ENCODE peak calls at places on chromosomes 4 and X, in seven cellular contexts. One of them, this sample, is unnamed.

GRCh38 chr4:38366451-38366850 is 297.5 kb upstream of the KLF3 start:
- DNase-seq in endodermal cell: no peak
- DNase-seq in heart left ventricle: peak; percentile 14
- DNase-seq in Panc1: no peak
- DNase-seq in spleen: no peak
- DNase-seq in GM12865: peak; percentile 3
- DNase-seq in cardiac muscle cell: peak; percentile 60
- DNase-seq in this sample: no peak

GRCh38 chr4:158722291-158722916 is 792 bp downstream of the PPID start:
- DNase-seq in endodermal cell: peak; percentile 65
- DNase-seq in heart left ventricle: no peak
- DNase-seq in Panc1: no peak
- DNase-seq in spleen: no peak
- DNase-seq in GM12865: peak; percentile 33
- DNase-seq in cardiac muscle cell: peak; percentile 54
- DNase-seq in this sample: no peak

GRCh38 chr4:48483006-48483776 is at the start of gene SLC10A4:
- DNase-seq in endodermal cell: peak; percentile 86
- DNase-seq in heart left ventricle: no peak
- DNase-seq in Panc1: no peak
- DNase-seq in spleen: peak; percentile 74
- DNase-seq in GM12865: no peak
- DNase-seq in cardiac muscle cell: no peak
- DNase-seq in this sample: peak; percentile 69

GRCh38 chr4:70714488-70714887 is 7.3 kb upstream of the RUFY3 start:
- DNase-seq in endodermal cell: no peak
- DNase-seq in heart left ventricle: no peak
- DNase-seq in Panc1: no peak
- DNase-seq in spleen: no peak
- DNase-seq in GM12865: peak; percentile 22
- DNase-seq in cardiac muscle cell: no peak
- DNase-seq in this sample: peak; percentile 29

GRCh38 chr4:131085009-131085408 is 1989.1 kb downstream of the C4orf33 start:
- DNase-seq in endodermal cell: no peak
- DNase-seq in heart left ventricle: no peak
- DNase-seq in Panc1: no peak
- DNase-seq in spleen: no peak
- DNase-seq in GM12865: no peak
- DNase-seq in cardiac muscle cell: no peak
- DNase-seq in this sample: no peak

GRCh38 chr4:24642941-24643628 is 58.7 kb upstream of the DHX15 start:
- DNase-seq in endodermal cell: no peak
- DNase-seq in heart left ventricle: no peak
- DNase-seq in Panc1: no peak
- DNase-seq in spleen: no peak
- DNase-seq in GM12865: no peak
- DNase-seq in cardiac muscle cell: peak; percentile 87
- DNase-seq in this sample: no peak

GRCh38 chr4:1200425-1201035 is 28.1 kb upstream of the SPON2 start:
- DNase-seq in endodermal cell: peak; percentile 36
- DNase-seq in heart left ventricle: no peak
- DNase-seq in Panc1: no peak
- DNase-seq in spleen: peak; percentile 81
- DNase-seq in GM12865: peak; percentile 58
- DNase-seq in cardiac muscle cell: peak; percentile 91
- DNase-seq in this sample: no peak

GRCh38 chr4:173696011-173696410 is 166.0 kb upstream of the HAND2 start:
- DNase-seq in endodermal cell: no peak
- DNase-seq in heart left ventricle: no peak
- DNase-seq in Panc1: no peak
- DNase-seq in spleen: no peak
- DNase-seq in GM12865: no peak
- DNase-seq in cardiac muscle cell: no peak
- DNase-seq in this sample: no peak

GRCh38 chr4:81173213-81173612 is 41.8 kb downstream of the PRKG2 start:
- DNase-seq in endodermal cell: no peak
- DNase-seq in heart left ventricle: no peak
- DNase-seq in Panc1: no peak
- DNase-seq in spleen: no peak
- DNase-seq in GM12865: no peak
- DNase-seq in cardiac muscle cell: no peak
- DNase-seq in this sample: no peak

GRCh38 chr4:186940476-186940875 is 216.8 kb upstream of the FAT1 start:
- DNase-seq in endodermal cell: no peak
- DNase-seq in heart left ventricle: no peak
- DNase-seq in Panc1: no peak
- DNase-seq in spleen: no peak
- DNase-seq in GM12865: no peak
- DNase-seq in cardiac muscle cell: no peak
- DNase-seq in this sample: no peak

GRCh38 chr4:8205241-8205707 is 6.2 kb downstream of the SH3TC1 start:
- DNase-seq in endodermal cell: no peak
- DNase-seq in heart left ventricle: no peak
- DNase-seq in Panc1: no peak
- DNase-seq in spleen: no peak
- DNase-seq in GM12865: no peak
- DNase-seq in cardiac muscle cell: peak; percentile 70
- DNase-seq in this sample: no peak

GRCh38 chr4:8227201-8227770 is 28.2 kb downstream of the SH3TC1 start:
- DNase-seq in endodermal cell: no peak
- DNase-seq in heart left ventricle: no peak
- DNase-seq in Panc1: no peak
- DNase-seq in spleen: peak; percentile 84
- DNase-seq in GM12865: no peak
- DNase-seq in cardiac muscle cell: no peak
- DNase-seq in this sample: no peak

GRCh38 chr4:8297141-8297601 is 27.6 kb downstream of the HTRA3 start:
- DNase-seq in endodermal cell: peak; percentile 39
- DNase-seq in heart left ventricle: no peak
- DNase-seq in Panc1: no peak
- DNase-seq in spleen: no peak
- DNase-seq in GM12865: no peak
- DNase-seq in cardiac muscle cell: no peak
- DNase-seq in this sample: no peak

GRCh38 chr4:88609387-88609786 is 17.1 kb downstream of the HERC3 start:
- DNase-seq in endodermal cell: no peak
- DNase-seq in heart left ventricle: no peak
- DNase-seq in Panc1: no peak
- DNase-seq in spleen: no peak
- DNase-seq in GM12865: no peak
- DNase-seq in cardiac muscle cell: no peak
- DNase-seq in this sample: no peak

GRCh38 chr4:47855350-47855749 is 17.5 kb upstream of the CORIN start:
- DNase-seq in endodermal cell: no peak
- DNase-seq in heart left ventricle: no peak
- DNase-seq in Panc1: no peak
- DNase-seq in spleen: no peak
- DNase-seq in GM12865: no peak
- DNase-seq in cardiac muscle cell: no peak
- DNase-seq in this sample: no peak

GRCh38 chrX:118976599-118977340 is 2.4 kb downstream of the LONRF3 start:
- DNase-seq in endodermal cell: peak; percentile 54
- DNase-seq in heart left ventricle: peak; percentile 17
- DNase-seq in Panc1: no peak
- DNase-seq in spleen: peak; percentile 84
- DNase-seq in GM12865: peak; percentile 12
- DNase-seq in cardiac muscle cell: peak; percentile 16
- DNase-seq in this sample: no peak

GRCh38 chr4:7415927-7416686 is 18.6 kb downstream of the PSAPL1 start:
- DNase-seq in endodermal cell: peak; percentile 35
- DNase-seq in heart left ventricle: no peak
- DNase-seq in Panc1: no peak
- DNase-seq in spleen: peak; percentile 56
- DNase-seq in GM12865: no peak
- DNase-seq in cardiac muscle cell: no peak
- DNase-seq in this sample: no peak

GRCh38 chrX:85243761-85244410 is at the start of the genes SATL1 and ZNF711:
- DNase-seq in endodermal cell: peak; percentile 91
- DNase-seq in heart left ventricle: peak; percentile 10
- DNase-seq in Panc1: no peak
- DNase-seq in spleen: peak; percentile 70
- DNase-seq in GM12865: peak; percentile 2
- DNase-seq in cardiac muscle cell: peak; percentile 61
- DNase-seq in this sample: peak; percentile 56

GRCh38 chr4:30716158-30716557 is 4.0 kb upstream of the PCDH7 start:
- DNase-seq in endodermal cell: no peak
- DNase-seq in heart left ventricle: no peak
- DNase-seq in Panc1: no peak
- DNase-seq in spleen: no peak
- DNase-seq in GM12865: no peak
- DNase-seq in cardiac muscle cell: peak; percentile 50
- DNase-seq in this sample: peak; percentile 49

GRCh38 chrX:41384041-41384705 is 50.2 kb downstream of the DDX3X start:
- DNase-seq in endodermal cell: no peak
- DNase-seq in heart left ventricle: peak; percentile 55
- DNase-seq in Panc1: no peak
- DNase-seq in spleen: peak; percentile 88
- DNase-seq in GM12865: no peak
- DNase-seq in cardiac muscle cell: peak; percentile 90
- DNase-seq in this sample: no peak

GRCh38 chrX:136652822-136653723 is 5.1 kb downstream of the CD40LG start:
- DNase-seq in endodermal cell: no peak
- DNase-seq in heart left ventricle: no peak
- DNase-seq in Panc1: no peak
- DNase-seq in spleen: no peak
- DNase-seq in GM12865: peak; percentile 14
- DNase-seq in cardiac muscle cell: no peak
- DNase-seq in this sample: no peak

DNA sequence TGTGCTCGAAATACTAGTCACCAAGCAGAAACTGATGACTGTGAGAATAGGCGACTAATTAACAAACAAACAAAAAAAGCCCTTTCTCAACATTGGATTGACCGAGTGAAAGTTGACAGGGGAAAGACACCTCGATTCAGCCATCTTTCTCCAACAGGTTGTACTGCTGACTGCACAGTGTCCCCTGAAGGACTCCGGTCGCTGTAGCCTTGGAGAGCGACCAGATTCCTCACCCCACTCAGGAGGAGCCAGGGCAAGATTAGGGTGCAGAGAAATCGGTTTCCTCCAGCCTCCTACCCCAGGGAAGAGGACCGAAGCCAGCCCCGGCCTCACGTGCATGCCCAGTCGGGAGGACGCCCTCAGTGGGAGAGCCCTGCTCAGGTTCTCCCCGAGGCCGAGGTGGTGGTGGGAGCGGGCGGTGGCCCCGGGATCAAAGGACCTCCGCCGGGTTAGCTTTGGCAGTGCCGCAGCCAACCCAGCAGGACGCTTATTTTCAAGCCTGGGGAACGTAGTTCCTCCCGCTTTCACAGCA is 1.1 kb upstream of the RAP1GDS1 start:
- DNase-seq in endodermal cell: peak; percentile 87
- DNase-seq in heart left ventricle: no peak
- DNase-seq in Panc1: no peak
- DNase-seq in spleen: no peak
- DNase-seq in GM12865: peak; percentile 45
- DNase-seq in cardiac muscle cell: no peak
- DNase-seq in this sample: peak; percentile 46
- TF ChIP-seq CTCF in endodermal cell: no peak
- TF ChIP-seq CTCF in heart left ventricle: no peak
- TF ChIP-seq CTCF in Panc1: no peak
- TF ChIP-seq CTCF in spleen: no peak
- TF ChIP-seq CTCF in GM12865: no peak
- TF ChIP-seq CTCF in cardiac muscle cell: no peak
- TF ChIP-seq CTCF in this sample: no peak

GRCh38 chr4:108042927-108043326 is 53.2 kb downstream of the HADH start:
- DNase-seq in endodermal cell: no peak
- DNase-seq in heart left ventricle: no peak
- DNase-seq in Panc1: no peak
- DNase-seq in spleen: no peak
- DNase-seq in GM12865: no peak
- DNase-seq in cardiac muscle cell: no peak
- DNase-seq in this sample: no peak
- TF ChIP-seq CTCF in endodermal cell: no peak
- TF ChIP-seq CTCF in heart left ventricle: no peak
- TF ChIP-seq CTCF in Panc1: peak; percentile 26
- TF ChIP-seq CTCF in spleen: no peak
- TF ChIP-seq CTCF in GM12865: peak; percentile 13
- TF ChIP-seq CTCF in cardiac muscle cell: no peak
- TF ChIP-seq CTCF in this sample: peak; percentile 37

GRCh38 chr4:4985844-4986243 is 33.4 kb downstream of the CYTL1 start:
- DNase-seq in endodermal cell: peak; percentile 69
- DNase-seq in heart left ventricle: no peak
- DNase-seq in Panc1: no peak
- DNase-seq in spleen: no peak
- DNase-seq in GM12865: no peak
- DNase-seq in cardiac muscle cell: no peak
- DNase-seq in this sample: no peak
- TF ChIP-seq CTCF in endodermal cell: peak; percentile 67
- TF ChIP-seq CTCF in heart left ventricle: no peak
- TF ChIP-seq CTCF in Panc1: peak; percentile 56
- TF ChIP-seq CTCF in spleen: no peak
- TF ChIP-seq CTCF in GM12865: no peak
- TF ChIP-seq CTCF in cardiac muscle cell: peak; percentile 10
- TF ChIP-seq CTCF in this sample: no peak

GRCh38 chr4:78454016-78454415 is 97.6 kb upstream of the ANXA3 start:
- DNase-seq in endodermal cell: no peak
- DNase-seq in heart left ventricle: no peak
- DNase-seq in Panc1: no peak
- DNase-seq in spleen: no peak
- DNase-seq in GM12865: no peak
- DNase-seq in cardiac muscle cell: no peak
- DNase-seq in this sample: no peak

GRCh38 chr4:78457751-78458150 is 93.8 kb upstream of the ANXA3 start:
- DNase-seq in endodermal cell: no peak
- DNase-seq in heart left ventricle: no peak
- DNase-seq in Panc1: no peak
- DNase-seq in spleen: no peak
- DNase-seq in GM12865: no peak
- DNase-seq in cardiac muscle cell: no peak
- DNase-seq in this sample: no peak

GRCh38 chr4:78464265-78464664 is 87.3 kb upstream of the ANXA3 start:
- DNase-seq in endodermal cell: no peak
- DNase-seq in heart left ventricle: no peak
- DNase-seq in Panc1: no peak
- DNase-seq in spleen: no peak
- DNase-seq in GM12865: no peak
- DNase-seq in cardiac muscle cell: no peak
- DNase-seq in this sample: no peak

GRCh38 chr4:78460368-78460767 is 91.2 kb upstream of the ANXA3 start:
- DNase-seq in endodermal cell: no peak
- DNase-seq in heart left ventricle: no peak
- DNase-seq in Panc1: no peak
- DNase-seq in spleen: no peak
- DNase-seq in GM12865: no peak
- DNase-seq in cardiac muscle cell: no peak
- DNase-seq in this sample: no peak

DNA sequence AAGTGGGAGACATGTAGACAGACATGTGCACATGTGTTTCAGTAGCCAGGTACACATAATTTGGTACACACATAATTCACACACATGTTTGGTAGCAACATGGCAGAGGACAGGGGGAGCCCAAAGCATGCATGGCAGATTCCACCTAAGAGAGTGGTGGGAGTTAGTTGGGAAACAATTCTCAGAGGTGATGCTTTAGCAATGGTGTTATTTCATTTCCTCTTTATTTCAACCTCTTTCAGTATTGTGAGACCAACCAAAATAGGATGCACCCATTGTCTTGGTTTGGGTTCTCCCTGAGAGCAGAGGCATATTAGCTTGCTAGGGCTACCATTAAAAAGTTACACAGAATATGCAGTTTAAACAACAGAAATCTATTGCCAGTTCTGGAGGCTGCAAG is 92.2 kb upstream of the ANXA3 start:
- DNase-seq in endodermal cell: no peak
- DNase-seq in heart left ventricle: no peak
- DNase-seq in Panc1: no peak
- DNase-seq in spleen: no peak
- DNase-seq in GM12865: no peak
- DNase-seq in cardiac muscle cell: no peak
- DNase-seq in this sample: no peak
- TF ChIP-seq CTCF in endodermal cell: no peak
- TF ChIP-seq CTCF in heart left ventricle: no peak
- TF ChIP-seq CTCF in Panc1: no peak
- TF ChIP-seq CTCF in spleen: no peak
- TF ChIP-seq CTCF in GM12865: no peak
- TF ChIP-seq CTCF in cardiac muscle cell: no peak
- TF ChIP-seq CTCF in this sample: no peak